ENCODE peak calls at places on chromosomes 11 and 22, in four cellular contexts. R, P, A and T are unnamed samples.

GRCh38 chr11:3903207-3903896 is 47.9 kb downstream of the STIM1 start:
- DNase-seq in R (no peak), P (no peak), A (no peak), T (no peak)

GRCh38 chr11:72001834-72002591 is 3.3 kb downstream of the IL18BP start:
- DNase-seq in R (no peak), P (no peak), A (no peak), T (no peak)

GRCh38 chr11:134882671-134883318 is 470.8 kb upstream of the B3GAT1 start:
- DNase-seq in R (no peak), A (no peak), P (no peak), T (peak)

GRCh38 chr22:27751277-27752070 is 50.1 kb downstream of the MN1 start:
- DNase-seq in A (no peak), P (no peak), R (no peak), T (no peak)

GRCh38 chr11:69403556-69404215 is 77.8 kb upstream of the LINC01488 start:
- DNase-seq in R (no peak), A (no peak), P (no peak), T (no peak)

GRCh38 chr11:97979741-97980140 is 1041.0 kb upstream of the CNTN5 start:
- DNase-seq in P (no peak), A (no peak), R (no peak), T (no peak)

GRCh38 chr22:39151329-39151975 is 1.0 kb downstream of the CBX7 start:
- DNase-seq in R (no peak), P (no peak), A (no peak), T (no peak)

GRCh38 chr11:48052183-48053040 is 72.1 kb downstream of the PTPRJ start:
- DNase-seq in R (no peak), A (peak), P (peak), T (peak)

GRCh38 chr11:127345819-127346459 is 345.4 kb upstream of the KIRREL3 start:
- DNase-seq in P (peak), R (peak), A (no peak), T (peak)

GRCh38 chr11:81772161-81772560 is 961.5 kb downstream of the FAM181B start:
- DNase-seq in R (no peak), P (peak), A (no peak), T (peak)
- H3K27ac ChIP-seq in R (no peak), P (peak), A (no peak), T (no peak)

GRCh38 chr11:113947989-113948388 is 26.9 kb upstream of the HTR3A start:
- DNase-seq in P (no peak), R (no peak), A (no peak), T (no peak)
- H3K27ac ChIP-seq in P (no peak), R (no peak), A (no peak), T (no peak)

DNA sequence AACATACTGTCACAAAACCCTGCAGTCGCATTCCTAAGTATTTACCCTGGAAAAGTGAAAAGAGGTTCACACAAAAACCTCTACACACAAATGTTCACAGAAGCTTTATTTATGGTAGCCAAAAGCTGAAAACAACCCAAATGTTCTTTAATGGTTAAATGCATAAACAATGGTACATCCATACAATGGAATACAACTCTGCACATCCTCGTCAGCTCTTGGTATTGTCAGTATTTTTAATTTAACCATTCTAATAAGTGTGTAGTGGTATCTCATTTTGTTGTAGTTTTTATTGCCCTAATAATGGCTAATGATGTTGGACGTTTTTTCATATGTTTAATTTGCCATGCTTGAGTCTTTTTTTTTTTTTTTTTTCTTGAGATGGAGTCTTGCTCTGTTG is 99.4 kb downstream of the ATXN10 start:
- DNase-seq in A (no peak), R (no peak), P (no peak), T (no peak)
- H3K27ac ChIP-seq in A (no peak), R (no peak), P (no peak), T (no peak)

GRCh38 chr11:121351089-121351488 is 58.5 kb downstream of the SC5D start:
- DNase-seq in R (no peak), P (no peak), A (no peak), T (no peak)

GRCh38 chr11:121354192-121354591 is 61.6 kb downstream of the SC5D start:
- DNase-seq in P (no peak), A (no peak), R (no peak), T (no peak)

GRCh38 chr11:121350314-121351046 is 57.9 kb downstream of the SC5D start:
- DNase-seq in R (no peak), P (no peak), A (no peak), T (no peak)

GRCh38 chr11:121349790-121350189 is 57.2 kb downstream of the SC5D start:
- DNase-seq in P (no peak), A (no peak), R (no peak), T (no peak)

GRCh38 chr11:121352301-121352891 is 59.8 kb downstream of the SC5D start:
- DNase-seq in P (no peak), A (no peak), R (no peak), T (no peak)
- H3K27ac ChIP-seq in P (no peak), A (no peak), R (no peak), T (no peak)

GRCh38 chr22:37624876-37625275 is 14.6 kb upstream of the SH3BP1 start:
- DNase-seq in P (no peak), R (no peak), A (no peak), T (no peak)

GRCh38 chr22:37627091-37627490 is 12.4 kb upstream of the SH3BP1 start:
- DNase-seq in A (no peak), R (no peak), P (no peak), T (no peak)

GRCh38 chr22:37626144-37626543 is 13.3 kb upstream of the SH3BP1 start:
- DNase-seq in A (peak), R (no peak), P (no peak), T (no peak)

GRCh38 chr22:37626556-37627075 is 12.9 kb upstream of the SH3BP1 start:
- DNase-seq in R (no peak), A (no peak), P (no peak), T (no peak)

DNA sequence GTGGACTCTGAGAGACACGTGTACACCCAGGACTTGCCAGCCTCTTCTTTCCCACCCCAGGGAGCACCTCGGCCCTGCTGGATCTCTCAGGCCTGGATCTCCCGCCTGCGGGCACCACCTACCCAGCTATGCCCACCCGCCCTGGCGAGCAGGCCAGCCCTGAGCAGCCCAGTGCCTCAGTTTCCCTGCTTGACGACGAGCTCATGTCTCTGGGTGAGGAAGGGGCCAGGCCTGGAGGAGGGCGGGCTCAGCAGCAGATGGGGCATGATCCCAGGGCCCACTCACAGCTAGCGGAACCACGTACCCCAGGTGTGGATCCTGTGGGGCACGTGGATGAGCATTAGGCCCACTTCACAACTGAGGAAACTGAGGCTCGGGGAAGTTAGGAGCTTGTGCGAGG is 13.7 kb upstream of the SH3BP1 start:
- DNase-seq in A (no peak), R (no peak), P (no peak), T (no peak)
- H3K27ac ChIP-seq in A (peak), R (no peak), P (no peak), T (no peak)

GRCh38 chr22:37223965-37224551 is 11.8 kb upstream of the SSTR3 start:
- DNase-seq in P (no peak), R (no peak), A (no peak), T (no peak)
- H3K27ac ChIP-seq in P (no peak), R (peak), A (no peak), T (no peak)